ENCODE peak calls at places on chromosomes 7 and 10, in four cellular contexts. One of them, this sample, is unnamed.

GRCh38 chr10:48509974-48510692 is 94.7 kb downstream of the ARHGAP22 start:
- DNase-seq in testis: no peak
- DNase-seq in GM23338: peak
- DNase-seq in H9: peak
- DNase-seq in this sample: no peak

GRCh38 chr10:14068851-14069250 is 261.9 kb downstream of the FRMD4A start:
- DNase-seq in H9: no peak
- DNase-seq in testis: no peak
- DNase-seq in GM23338: no peak
- DNase-seq in this sample: no peak

GRCh38 chr7:106371629-106372028 is 86.8 kb upstream of the NAMPT start:
- DNase-seq in testis: no peak
- DNase-seq in H9: no peak
- DNase-seq in GM23338: no peak
- DNase-seq in this sample: no peak

GRCh38 chr10:5958077-5958476 is 19.3 kb downstream of the IL15RA start:
- DNase-seq in GM23338: no peak
- DNase-seq in H9: no peak
- DNase-seq in testis: no peak
- DNase-seq in this sample: no peak

GRCh38 chr10:70048309-70048708 is 4.3 kb upstream of the MACROH2A2 start:
- DNase-seq in testis: no peak
- DNase-seq in GM23338: no peak
- DNase-seq in H9: no peak
- DNase-seq in this sample: no peak

GRCh38 chr10:69573056-69573806 is at the start of gene NEUROG3:
- DNase-seq in H9: peak
- DNase-seq in testis: no peak
- DNase-seq in GM23338: peak
- DNase-seq in this sample: no peak

GRCh38 chr7:30182186-30182585 is 47.4 kb downstream of the MTURN start:
- DNase-seq in H9: no peak
- DNase-seq in GM23338: no peak
- DNase-seq in testis: no peak
- DNase-seq in this sample: no peak

GRCh38 chr10:124909563-124909962 is 32.4 kb upstream of the ZRANB1 start:
- DNase-seq in testis: no peak
- DNase-seq in GM23338: no peak
- DNase-seq in H9: no peak
- DNase-seq in this sample: no peak

GRCh38 chr7:100568936-100569844 is 4.5 kb downstream of the SAP25 start:
- DNase-seq in testis: peak
- DNase-seq in H9: peak
- DNase-seq in GM23338: peak
- DNase-seq in this sample: no peak

GRCh38 chr7:70660154-70660818 is 471.7 kb upstream of the GALNT17 start:
- DNase-seq in H9: no peak
- DNase-seq in GM23338: no peak
- DNase-seq in testis: no peak
- DNase-seq in this sample: no peak

GRCh38 chr10:101222683-101223273 is 6.5 kb downstream of the LBX1 start:
- DNase-seq in testis: no peak
- DNase-seq in H9: no peak
- DNase-seq in GM23338: peak
- DNase-seq in this sample: no peak

GRCh38 chr7:29343379-29343778 is 148.8 kb downstream of the CHN2 start:
- DNase-seq in testis: no peak
- DNase-seq in GM23338: no peak
- DNase-seq in H9: no peak
- DNase-seq in this sample: no peak

GRCh38 chr10:133335238-133336122 is 1.2 kb downstream of the CALY start:
- DNase-seq in testis: peak
- DNase-seq in GM23338: peak
- DNase-seq in H9: peak
- DNase-seq in this sample: no peak

GRCh38 chr7:118183254-118183585 is 744 bp upstream of the LSM8 start:
- DNase-seq in testis: no peak
- DNase-seq in H9: no peak
- DNase-seq in GM23338: peak
- DNase-seq in this sample: no peak

GRCh38 chr7:111107989-111108388 is 17.1 kb downstream of the LRRN3 start:
- DNase-seq in H9: no peak
- DNase-seq in testis: no peak
- DNase-seq in GM23338: no peak
- DNase-seq in this sample: no peak

GRCh38 chr7:32559480-32559879 is 64.2 kb downstream of the AVL9 start:
- DNase-seq in testis: no peak
- DNase-seq in H9: no peak
- DNase-seq in GM23338: no peak
- DNase-seq in this sample: no peak

GRCh38 chr7:22356010-22356854 is 722 bp downstream of the RAPGEF5 start:
- DNase-seq in testis: peak
- DNase-seq in GM23338: peak
- DNase-seq in H9: peak
- DNase-seq in this sample: peak

GRCh38 chr7:5430612-5430947 is 6.9 kb upstream of the TNRC18 start:
- DNase-seq in GM23338: no peak
- DNase-seq in H9: no peak
- DNase-seq in testis: no peak
- DNase-seq in this sample: no peak

GRCh38 chr7:5429857-5430611 is 6.4 kb upstream of the TNRC18 start:
- DNase-seq in GM23338: peak
- DNase-seq in testis: peak
- DNase-seq in H9: no peak
- DNase-seq in this sample: no peak

GRCh38 chr7:5429253-5429856 is 5.7 kb upstream of the TNRC18 start:
- DNase-seq in GM23338: peak
- DNase-seq in testis: peak
- DNase-seq in H9: peak
- DNase-seq in this sample: no peak

GRCh38 chr7:5426226-5426475 is 2.5 kb upstream of the TNRC18 start:
- DNase-seq in GM23338: no peak
- DNase-seq in testis: no peak
- DNase-seq in H9: no peak
- DNase-seq in this sample: no peak

DNA sequence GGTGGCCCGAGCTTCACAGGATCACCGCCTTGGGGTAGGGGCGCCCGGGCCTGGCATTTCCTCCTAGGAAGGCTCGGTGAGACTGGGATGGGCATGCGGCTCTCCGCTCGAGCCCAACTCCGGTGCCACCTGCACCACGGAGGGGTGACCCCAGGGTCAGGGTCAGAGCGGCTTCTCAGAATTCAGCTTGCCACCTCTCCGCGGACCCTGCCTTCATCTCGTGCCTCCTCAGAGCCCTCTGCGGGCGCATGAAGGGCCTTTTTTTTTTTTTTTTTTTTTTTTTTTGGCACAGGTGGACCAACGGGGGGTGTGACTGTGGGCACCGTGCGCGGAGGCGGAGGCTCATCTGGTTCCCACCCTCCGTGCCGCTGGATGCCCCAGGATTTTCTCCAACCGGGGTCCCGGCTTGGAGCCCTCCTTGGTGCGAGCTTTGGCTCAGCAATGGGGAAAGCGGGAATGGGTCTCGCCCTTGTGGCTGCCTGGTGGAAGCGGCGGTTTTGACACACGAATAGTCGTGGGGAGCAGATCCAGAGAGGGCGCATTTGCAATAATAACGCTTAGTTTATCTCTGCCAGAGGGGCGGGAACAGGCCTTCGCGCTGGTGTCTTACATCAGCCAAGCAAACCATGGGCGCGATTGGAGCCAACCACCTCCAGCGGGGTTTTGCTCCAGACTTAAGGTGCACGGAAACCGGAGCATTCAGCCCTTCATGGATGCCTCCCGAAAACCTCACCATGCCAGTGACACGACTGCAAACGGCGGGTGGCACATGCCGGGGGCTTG is 5.0 kb upstream of the TNRC18 start:
- DNase-seq in H9: no peak
- DNase-seq in testis: peak
- DNase-seq in GM23338: peak
- DNase-seq in this sample: no peak
- TF ChIP-seq CTCF in H9: no peak
- TF ChIP-seq CTCF in testis: no peak
- TF ChIP-seq CTCF in GM23338: no peak
- TF ChIP-seq CTCF in this sample: peak

GRCh38 chr7:132709971-132710567 is 133.8 kb upstream of the PLXNA4 start:
- DNase-seq in testis: peak
- DNase-seq in GM23338: peak
- DNase-seq in H9: no peak
- DNase-seq in this sample: no peak
- TF ChIP-seq CTCF in testis: peak
- TF ChIP-seq CTCF in GM23338: peak
- TF ChIP-seq CTCF in H9: peak
- TF ChIP-seq CTCF in this sample: peak

DNA sequence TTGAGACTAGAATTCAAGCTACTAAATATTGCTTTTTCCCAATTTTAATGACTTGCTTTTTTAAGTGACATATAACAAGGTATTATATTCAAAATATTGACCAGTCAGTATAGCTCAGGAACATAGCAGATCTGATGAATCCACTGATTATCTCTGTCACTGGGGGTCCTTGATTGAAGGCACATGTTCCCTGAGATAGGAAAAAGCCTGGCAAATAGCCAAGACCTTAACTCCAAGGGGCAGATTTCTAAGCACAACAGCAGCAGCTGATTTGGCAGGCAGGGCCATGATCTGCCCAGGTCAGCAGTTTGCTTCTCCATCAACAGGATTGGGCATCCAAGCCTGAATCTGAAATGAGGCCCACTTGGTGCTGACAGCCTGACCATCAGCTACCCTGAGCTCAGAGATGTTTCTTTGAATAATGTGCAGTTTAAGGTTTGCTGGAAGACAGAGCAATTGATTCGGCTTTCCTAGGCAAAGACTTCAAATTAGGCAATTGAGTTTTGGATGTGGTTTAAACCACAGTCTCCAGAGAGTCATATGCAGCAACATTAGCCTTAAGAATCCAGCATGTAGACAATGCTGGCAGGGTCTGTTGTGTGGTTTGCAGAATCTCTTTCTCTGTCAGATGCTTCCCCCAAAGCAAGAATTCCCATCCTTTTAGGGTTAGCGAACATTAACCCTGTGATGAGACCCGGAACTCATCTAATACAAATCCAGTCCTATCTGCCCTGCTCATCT is 352.6 kb downstream of the ADRA2A start:
- DNase-seq in GM23338: no peak
- DNase-seq in testis: no peak
- DNase-seq in H9: no peak
- DNase-seq in this sample: no peak
- TF ChIP-seq CTCF in GM23338: no peak
- TF ChIP-seq CTCF in testis: no peak
- TF ChIP-seq CTCF in H9: no peak
- TF ChIP-seq CTCF in this sample: no peak

GRCh38 chr7:55065511-55066229 is 46.9 kb downstream of the EGFR start:
- DNase-seq in testis: no peak
- DNase-seq in GM23338: peak
- DNase-seq in H9: peak
- DNase-seq in this sample: no peak
- TF ChIP-seq CTCF in testis: no peak
- TF ChIP-seq CTCF in GM23338: no peak
- TF ChIP-seq CTCF in H9: no peak
- TF ChIP-seq CTCF in this sample: no peak

DNA sequence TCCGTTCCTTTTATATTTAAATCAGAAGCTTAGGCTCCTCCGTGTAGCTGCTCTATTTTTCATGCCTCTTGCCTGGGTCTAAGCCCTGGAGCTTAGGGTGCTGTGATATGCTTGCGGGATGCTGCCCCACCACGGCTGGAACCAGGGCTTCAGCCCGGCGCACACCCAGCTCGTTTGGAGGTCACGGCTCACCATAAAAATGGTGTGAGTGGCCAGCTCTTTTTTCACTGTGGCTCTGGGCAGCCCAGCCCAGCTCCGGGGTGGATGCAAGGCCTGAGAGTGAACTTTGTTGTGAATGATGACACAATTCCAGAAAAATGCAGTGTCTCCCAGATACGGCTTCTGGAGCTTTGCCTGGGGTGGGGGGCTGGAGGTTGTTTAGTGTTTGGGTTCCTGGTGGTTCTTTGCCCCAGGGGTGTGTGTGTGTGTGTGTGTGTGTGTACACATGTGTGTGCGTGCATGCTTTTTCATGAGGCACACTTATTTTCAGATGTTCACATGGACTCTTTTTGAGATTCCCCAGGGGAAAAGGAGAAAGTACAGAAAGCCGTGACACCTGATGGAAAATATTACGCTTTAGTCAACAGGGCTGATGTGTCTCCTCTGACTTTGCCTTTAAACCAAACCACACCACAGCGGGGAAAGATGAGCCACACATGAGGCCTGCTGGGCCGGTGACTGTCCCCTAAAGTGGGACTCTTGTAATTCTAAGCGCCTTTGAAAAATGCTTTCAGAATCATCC is 46.2 kb downstream of the GRK5 start:
- DNase-seq in H9: no peak
- DNase-seq in GM23338: peak
- DNase-seq in testis: peak
- DNase-seq in this sample: no peak
- TF ChIP-seq CTCF in H9: no peak
- TF ChIP-seq CTCF in GM23338: no peak
- TF ChIP-seq CTCF in testis: no peak
- TF ChIP-seq CTCF in this sample: no peak

DNA sequence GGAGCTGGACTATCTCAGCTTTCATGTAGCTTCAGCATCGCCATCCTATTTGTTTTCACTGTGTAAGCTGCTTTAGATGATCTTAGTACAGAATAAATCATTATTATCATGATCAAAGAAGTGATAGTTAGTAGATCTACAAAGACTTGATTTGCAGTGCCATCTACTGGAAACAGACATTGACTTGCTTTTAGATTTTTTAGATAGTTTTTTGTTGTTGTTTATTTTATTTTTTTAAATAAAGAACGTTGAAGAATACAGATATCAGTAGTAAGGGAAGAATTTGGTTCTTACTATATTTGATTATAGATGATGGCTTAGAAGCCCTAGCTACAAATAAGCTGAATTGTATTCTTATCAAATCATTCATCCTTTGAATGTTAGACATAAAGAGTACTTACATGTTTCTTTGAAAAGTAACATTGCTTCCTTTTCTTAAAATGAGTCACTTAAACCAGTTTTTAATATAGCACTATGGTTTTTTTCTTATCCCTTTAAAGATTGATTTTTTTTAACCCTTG is 6.3 kb upstream of the SFMBT2 start:
- DNase-seq in GM23338: peak
- DNase-seq in testis: no peak
- DNase-seq in H9: no peak
- DNase-seq in this sample: no peak
- TF ChIP-seq CTCF in GM23338: peak
- TF ChIP-seq CTCF in testis: peak
- TF ChIP-seq CTCF in H9: peak
- TF ChIP-seq CTCF in this sample: peak

GRCh38 chr10:117226813-117227451 is 14.0 kb upstream of the SLC18A2 start:
- DNase-seq in testis: peak
- DNase-seq in GM23338: peak
- DNase-seq in H9: peak
- DNase-seq in this sample: no peak
- TF ChIP-seq CTCF in testis: peak
- TF ChIP-seq CTCF in GM23338: peak
- TF ChIP-seq CTCF in H9: peak
- TF ChIP-seq CTCF in this sample: peak

GRCh38 chr7:55349126-55349525 is 16.0 kb upstream of the LANCL2 start:
- DNase-seq in testis: no peak
- DNase-seq in H9: no peak
- DNase-seq in GM23338: no peak
- DNase-seq in this sample: no peak
- TF ChIP-seq CTCF in testis: no peak
- TF ChIP-seq CTCF in H9: no peak
- TF ChIP-seq CTCF in GM23338: no peak
- TF ChIP-seq CTCF in this sample: no peak

This sample was measured in D721Med.